ENCODE peak calls at places on chromosomes 16 and 17, in four cellular contexts. Q is A549; C is CD4-positive, alpha-beta memory T cell; N is pancreas. E is an unnamed sample.

GRCh38 chr16:87240211-87241134 is 76.7 kb downstream of the C16orf95 start:
- DNase-seq in Q (no peak), C (no peak), N (no peak), E (no peak)

GRCh38 chr17:72386619-72387237 is 265.9 kb downstream of the SOX9 start:
- DNase-seq in Q (peak; percentile 59), C (no peak), N (no peak), E (no peak)

GRCh38 chr16:22948603-22949368 is 134.8 kb downstream of the HS3ST2 start:
- DNase-seq in Q (peak; percentile 80), C (peak; percentile 27), N (peak; percentile 68), E (peak; percentile 69)

GRCh38 chr16:69108905-69109252 is 3.4 kb downstream of the HAS3 start:
- DNase-seq in Q (no peak), C (no peak), N (no peak), E (no peak)

GRCh38 chr17:81374890-81375289 is 20.4 kb upstream of the BAHCC1 start:
- DNase-seq in Q (no peak), C (no peak), N (no peak), E (no peak)

GRCh38 chr16:22352726-22353125 is 21.7 kb downstream of the CDR2 start:
- DNase-seq in Q (no peak), C (no peak), N (no peak), E (no peak)

GRCh38 chr17:42337442-42337841 is 49.1 kb downstream of the STAT5A start:
- DNase-seq in Q (no peak), C (peak; percentile 87), N (no peak), E (peak; percentile 38)

GRCh38 chr16:67399218-67399733 is 6.0 kb upstream of the TPPP3 start:
- DNase-seq in Q (peak; percentile 37), C (peak; percentile 40), N (peak; percentile 82), E (no peak)

GRCh38 chr17:45895304-45895968 is 1.1 kb downstream of the MAPT start:
- DNase-seq in Q (peak; percentile 47), C (peak; percentile 32), N (peak; percentile 70), E (no peak)

GRCh38 chr17:2433696-2434095 is 32.8 kb upstream of the MNT start:
- DNase-seq in Q (no peak), C (no peak), N (no peak), E (no peak)

GRCh38 chr16:52547001-52547833 is at the start of gene TOX3:
- DNase-seq in Q (no peak), C (no peak), N (peak; percentile 75), E (peak; percentile 74)

GRCh38 chr16:23215435-23215834 is 32.9 kb downstream of the SCNN1G start:
- DNase-seq in Q (no peak), C (no peak), N (no peak), E (no peak)

GRCh38 chr17:39754958-39755549 is 17.3 kb downstream of the GRB7 start:
- DNase-seq in Q (no peak), C (no peak), N (no peak), E (peak; percentile 35)

GRCh38 chr16:84380405-84380804 is 12.1 kb downstream of the ATP2C2 start:
- DNase-seq in Q (no peak), C (no peak), N (no peak), E (no peak)

GRCh38 chr16:54346046-54346445 is 59.5 kb upstream of the IRX3 start:
- DNase-seq in Q (no peak), C (no peak), N (no peak), E (no peak)

GRCh38 chr16:10987361-10988163 is 43.2 kb downstream of the CLEC16A start:
- DNase-seq in Q (no peak), C (peak; percentile 36), N (no peak), E (no peak)

GRCh38 chr17:63927464-63928171 is 4.5 kb downstream of the CD79B start:
- DNase-seq in Q (no peak), C (no peak), N (peak; percentile 23), E (no peak)

GRCh38 chr17:2337811-2338657 is 733 bp downstream of the SGSM2 start:
- DNase-seq in Q (peak; percentile 65), C (peak; percentile 46), N (peak; percentile 87), E (peak; percentile 76)

GRCh38 chr17:44115585-44116415 is 7.6 kb downstream of the HDAC5 start:
- DNase-seq in Q (peak; percentile 57), C (no peak), N (no peak), E (no peak)

GRCh38 chr16:75025766-75026165 is 26.9 kb downstream of the ZNRF1 start:
- DNase-seq in Q (no peak), C (no peak), N (no peak), E (no peak)

GRCh38 chr17:71548540-71549190 is 572.2 kb upstream of the SOX9 start:
- DNase-seq in Q (no peak), C (no peak), N (no peak), E (no peak)

GRCh38 chr16:87108941-87109340 is 208.3 kb downstream of the C16orf95 start:
- DNase-seq in Q (no peak), C (no peak), N (no peak), E (no peak)

GRCh38 chr17:47877368-47878034 is 18.5 kb upstream of the SP2 start:
- DNase-seq in Q (no peak), C (no peak), N (no peak), E (no peak)

GRCh38 chr16:4954714-4955113 is 3.4 kb upstream of the SEC14L5 start:
- DNase-seq in Q (no peak), C (no peak), N (no peak), E (no peak)

GRCh38 chr17:9273334-9274118 is 252.2 kb downstream of the NTN1 start:
- DNase-seq in Q (no peak), C (no peak), N (no peak), E (peak; percentile 18)

GRCh38 chr16:15464401-15465186 is 30.2 kb downstream of the BMERB1 start:
- DNase-seq in Q (no peak), C (no peak), N (no peak), E (no peak)

GRCh38 chr17:77815127-77815905 is 143.2 kb upstream of the TNRC6C start:
- DNase-seq in Q (no peak), C (no peak), N (no peak), E (no peak)

GRCh38 chr17:61591018-61591417 is at the start of gene NACA2:
- DNase-seq in Q (no peak), C (no peak), N (no peak), E (no peak)

GRCh38 chr16:56697456-56698155 is 15.3 kb downstream of the MT1X start:
- DNase-seq in Q (no peak), C (no peak), N (no peak), E (no peak)

GRCh38 chr17:40320771-40321501 is 12.0 kb downstream of the RARA start:
- DNase-seq in Q (no peak), C (peak; percentile 49), N (peak; percentile 60), E (peak; percentile 60)

GRCh38 chr16:27650073-27650701 is 100.2 kb downstream of the KATNIP start:
- DNase-seq in Q (no peak), C (no peak), N (no peak), E (peak; percentile 21)

GRCh38 chr16:88831838-88832237 is 20.1 kb upstream of the APRT start:
- DNase-seq in Q (no peak), C (no peak), N (peak; percentile 46), E (no peak)

GRCh38 chr17:56601613-56602012 is 8.1 kb downstream of the NOG start:
- DNase-seq in Q (no peak), C (no peak), N (no peak), E (no peak)

DNA sequence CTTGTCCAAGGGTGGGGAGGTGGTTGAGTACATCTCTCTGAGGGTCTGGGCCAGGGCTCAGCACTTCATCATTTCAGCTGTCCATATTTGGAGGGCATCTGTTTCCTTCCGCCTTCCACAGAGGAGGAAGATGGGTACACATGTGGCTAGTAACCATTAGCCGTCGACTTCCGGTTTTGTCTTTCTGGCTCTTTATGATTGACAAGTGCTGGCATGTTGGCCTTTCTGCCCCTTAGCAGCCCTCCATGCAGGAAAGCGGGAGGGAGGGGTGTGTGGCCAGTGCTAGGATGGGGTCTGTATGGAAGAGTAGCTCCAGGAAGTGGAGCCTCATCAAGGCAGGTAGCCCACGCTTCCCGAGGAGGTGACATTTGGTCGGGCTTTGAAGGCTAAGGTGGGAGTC is 69.6 kb downstream of the RAI1 start:
- DNase-seq in Q (no peak), C (peak; percentile 56), N (no peak), E (peak; percentile 29)
- H3K4me1 ChIP-seq in Q (peaks cover 31% of the 10 kb centered on the region), C (peaks cover 46% of the 10 kb centered on the region), N (peaks cover 11% of the 10 kb centered on the region), E (peaks cover 13% of the 10 kb centered on the region)

GRCh38 chr17:78895322-78895721 is 7.7 kb downstream of the CEP295NL start:
- DNase-seq in Q (no peak), C (no peak), N (no peak), E (no peak)
- H3K4me1 ChIP-seq in Q (peaks cover 3% of the 10 kb centered on the region), C (peaks cover 13% of the 10 kb centered on the region), N (no peaks in the 10 kb centered on the region), E (peaks cover 25% of the 10 kb centered on the region)

GRCh38 chr17:79799174-79799537 is 2.3 kb upstream of the CBX8 start:
- DNase-seq in Q (no peak), C (no peak), N (no peak), E (no peak)

GRCh38 chr17:79800325-79801155 is 3.7 kb upstream of the CBX8 start:
- DNase-seq in Q (no peak), C (peak; percentile 47), N (no peak), E (peak; percentile 63)

GRCh38 chr17:79798296-79799173 is 1.7 kb upstream of the CBX8 start:
- DNase-seq in Q (no peak), C (no peak), N (peak; percentile 75), E (no peak)

GRCh38 chr17:79801156-79802038 is 4.5 kb upstream of the CBX8 start:
- DNase-seq in Q (no peak), C (no peak), N (peak; percentile 84), E (peak; percentile 55)

GRCh38 chr17:79799538-79800324 is 2.9 kb upstream of the CBX8 start:
- DNase-seq in Q (no peak), C (no peak), N (no peak), E (no peak)
- H3K4me1 ChIP-seq in Q (peaks cover 20% of the 10 kb centered on the region), C (peaks cover 73% of the 10 kb centered on the region), N (peaks cover 31% of the 10 kb centered on the region), E (peaks cover 66% of the 10 kb centered on the region)

DNA sequence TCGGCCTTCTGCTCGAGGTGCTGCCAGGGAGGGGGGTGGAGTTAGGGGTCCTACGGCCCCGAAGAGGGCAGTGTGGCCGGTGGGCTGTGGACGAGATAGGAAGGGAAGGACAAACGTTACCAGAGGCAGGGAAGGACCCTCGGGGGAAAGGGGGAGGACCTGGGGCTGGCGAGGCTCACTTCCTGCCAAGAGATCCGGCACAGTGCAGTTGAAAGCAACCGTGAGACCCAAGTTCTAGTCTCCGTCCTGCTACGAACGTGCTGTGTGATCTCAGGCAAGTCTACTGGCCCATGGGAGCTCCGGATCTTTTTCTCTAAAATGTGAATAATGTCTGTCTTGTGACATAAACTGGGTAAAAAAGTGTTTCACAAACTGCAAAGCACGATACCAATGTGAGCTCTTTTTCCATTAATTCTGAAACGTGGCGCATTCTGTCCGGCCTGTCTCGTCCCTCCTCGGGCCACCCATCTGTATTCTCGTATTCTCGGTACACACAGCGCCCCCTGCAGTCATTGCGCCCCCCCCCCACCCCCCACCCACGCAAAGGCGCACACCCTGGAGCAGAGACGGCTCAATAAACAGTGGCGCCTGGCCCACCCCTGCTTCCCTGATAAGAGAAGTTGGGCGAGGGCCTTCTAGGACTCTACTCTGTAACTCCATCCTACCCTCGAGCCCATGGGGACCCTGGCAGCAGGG is 8.8 kb downstream of the CYGB start:
- DNase-seq in Q (no peak), C (no peak), N (no peak), E (no peak)
- H3K4me1 ChIP-seq in Q (peaks cover 24% of the 10 kb centered on the region), C (peaks cover 25% of the 10 kb centered on the region), N (peaks cover 10% of the 10 kb centered on the region), E (peaks cover 74% of the 10 kb centered on the region)

E was measured in transverse colon.